ENCODE peak calls at places on chromosome 11, in eight cellular contexts. Z is progenitor cell of endocrine pancreas; W is stimulated activated CD4-positive, alpha-beta T cell treated with anti-CD3 and anti-CD28 coated beads, Interleukin-12 subunit alpha, Interleukin-12 subunit beta, amount 100 ng/mL, for 4 hours; U is NCI-H1417; Y is activated CD8-positive, alpha-beta memory T cell treated with anti-CD3 and anti-CD28 coated beads, Interleukin-2, amount 50 U/mL, for 4 hours; S is WTC11; I is Right ventricle myocardium superior; K is T-helper 2 cell. F is an unnamed sample.

GRCh38 chr11:58629857-58630256 is 7.4 kb downstream of the CNTF start:
- DNase-seq in Z (no peak), W (no peak), U (no peak), Y (no peak), S (no peak), I (no peak), K (peak), F (no peak)

GRCh38 chr11:134050541-134051383 is 18.1 kb upstream of the JAM3 start:
- DNase-seq in Z (peak), W (peak), U (peak), Y (peak), S (peak), I (peak), K (peak), F (peak)

GRCh38 chr11:7967826-7968225 is 2.6 kb upstream of the NLRP10 start:
- DNase-seq in Z (no peak), W (no peak), U (no peak), Y (no peak), S (no peak), I (no peak), K (no peak), F (no peak)

GRCh38 chr11:103789957-103790356 is 246.5 kb upstream of the DDI1 start:
- DNase-seq in Z (no peak), W (no peak), U (no peak), Y (no peak), S (no peak), I (no peak), K (no peak), F (no peak)

GRCh38 chr11:62458212-62459002 is 39.6 kb downstream of the SCGB1A1 start:
- DNase-seq in Z (no peak), W (no peak), U (no peak), Y (no peak), S (no peak), I (no peak), K (no peak), F (no peak)

GRCh38 chr11:113901141-113901540 is 3.5 kb upstream of the HTR3B start:
- DNase-seq in Z (no peak), W (no peak), U (no peak), Y (no peak), S (no peak), I (no peak), K (no peak), F (no peak)

GRCh38 chr11:19970944-19971343 is 189.3 kb downstream of the DBX1 start:
- DNase-seq in Z (no peak), W (no peak), U (no peak), Y (no peak), S (no peak), I (no peak), K (peak), F (no peak)

GRCh38 chr11:68855205-68855978 is 13.7 kb upstream of the CPT1A start:
- DNase-seq in Z (peak), W (no peak), U (no peak), Y (peak), S (peak), I (peak), K (no peak), F (no peak)

GRCh38 chr11:16049611-16050010 is 306.7 kb downstream of the SOX6 start:
- DNase-seq in Z (no peak), W (no peak), U (no peak), Y (no peak), S (peak), I (no peak), K (no peak), F (no peak)

GRCh38 chr11:75182652-75183051 is 31.7 kb downstream of the SLCO2B1 start:
- DNase-seq in Z (no peak), W (no peak), U (no peak), Y (no peak), S (no peak), I (no peak), K (no peak), F (no peak)

GRCh38 chr11:94139421-94139820 is 10.8 kb downstream of the PANX1 start:
- DNase-seq in Z (no peak), W (no peak), U (no peak), Y (no peak), S (no peak), I (no peak), K (no peak), F (peak)

GRCh38 chr11:19566583-19567379 is 145.9 kb upstream of the NAV2 start:
- DNase-seq in Z (no peak), W (no peak), U (no peak), Y (no peak), S (no peak), I (no peak), K (no peak), F (no peak)

GRCh38 chr11:77146261-77147035 is 18.4 kb downstream of the MYO7A start:
- DNase-seq in Z (no peak), W (no peak), U (no peak), Y (no peak), S (no peak), I (peak), K (no peak), F (no peak)

GRCh38 chr11:78870655-78871054 is 296.0 kb upstream of the NARS2 start:
- DNase-seq in Z (no peak), W (no peak), U (no peak), Y (no peak), S (no peak), I (no peak), K (no peak), F (no peak)

GRCh38 chr11:71178076-71178475 is 74.3 kb downstream of the SHANK2 start:
- DNase-seq in Z (no peak), W (no peak), U (no peak), Y (no peak), S (no peak), I (no peak), K (no peak), F (no peak)

GRCh38 chr11:64503354-64503753 is 87.7 kb upstream of the SLC22A12 start:
- DNase-seq in Z (no peak), W (no peak), U (no peak), Y (no peak), S (no peak), I (no peak), K (no peak), F (no peak)

GRCh38 chr11:18657696-18658095 is 23.6 kb upstream of the SPTY2D1 start:
- DNase-seq in Z (no peak), W (no peak), U (no peak), Y (no peak), S (no peak), I (no peak), K (no peak), F (no peak)

GRCh38 chr11:36352919-36353318 is 56.8 kb downstream of the PRR5L start:
- DNase-seq in Z (no peak), W (no peak), U (no peak), Y (peak), S (no peak), I (no peak), K (peak), F (no peak)

GRCh38 chr11:130181295-130182272 is 22.0 kb downstream of the ST14 start:
- DNase-seq in Z (no peak), W (no peak), U (peak), Y (no peak), S (no peak), I (no peak), K (no peak), F (no peak)

GRCh38 chr11:10302744-10303557 is 1.9 kb upstream of the ADM start:
- DNase-seq in Z (no peak), W (peak), U (peak), Y (peak), S (peak), I (peak), K (peak), F (peak)

GRCh38 chr11:65452806-65453490 is 30.4 kb downstream of the NEAT1 start:
- DNase-seq in Z (no peak), W (no peak), U (no peak), Y (peak), S (no peak), I (no peak), K (no peak), F (no peak)

GRCh38 chr11:112778091-112778889 is 182.9 kb upstream of the NCAM1 start:
- DNase-seq in Z (no peak), W (no peak), U (no peak), Y (no peak), S (no peak), I (no peak), K (no peak), F (no peak)

GRCh38 chr11:113114452-113115027 is 153.3 kb downstream of the NCAM1 start:
- DNase-seq in Z (peak), W (no peak), U (peak), Y (no peak), S (peak), I (peak), K (peak), F (peak)

GRCh38 chr11:73141309-73142127 is 600 bp downstream of the FCHSD2 start:
- DNase-seq in Z (peak), W (peak), U (peak), Y (peak), S (peak), I (peak), K (peak), F (peak)

GRCh38 chr11:19816817-19817216 is 104.2 kb downstream of the NAV2 start:
- DNase-seq in Z (no peak), W (no peak), U (no peak), Y (no peak), S (no peak), I (no peak), K (no peak), F (no peak)

GRCh38 chr11:117814766-117815261 is 9.7 kb downstream of the FXYD2 start:
- DNase-seq in Z (no peak), W (peak), U (peak), Y (peak), S (no peak), I (peak), K (peak), F (no peak)

GRCh38 chr11:31387379-31387778 is 17.7 kb downstream of the DNAJC24 start:
- DNase-seq in Z (no peak), W (no peak), U (no peak), Y (no peak), S (no peak), I (no peak), K (no peak), F (no peak)

GRCh38 chr11:113365895-113366294 is 21.7 kb upstream of the ANKK1 start:
- DNase-seq in Z (no peak), W (no peak), U (no peak), Y (no peak), S (no peak), I (no peak), K (peak), F (no peak)

GRCh38 chr11:33980896-33981295 is 70.6 kb upstream of the CAPRIN1 start:
- DNase-seq in Z (no peak), W (no peak), U (peak), Y (no peak), S (no peak), I (no peak), K (no peak), F (no peak)

GRCh38 chr11:19110290-19110689 is 6.7 kb upstream of the ZDHHC13 start:
- DNase-seq in Z (no peak), W (no peak), U (peak), Y (no peak), S (no peak), I (peak), K (no peak), F (no peak)

GRCh38 chr11:79019981-79020380 is 420.8 kb downstream of the TENM4 start:
- DNase-seq in Z (no peak), W (no peak), U (no peak), Y (no peak), S (no peak), I (no peak), K (no peak), F (no peak)

GRCh38 chr11:36306888-36307287 is 10.8 kb downstream of the PRR5L start:
- DNase-seq in Z (no peak), W (no peak), U (no peak), Y (no peak), S (no peak), I (no peak), K (peak), F (peak)